ENCODE peak calls at places on chromosomes 16 and 17, in eight cellular contexts. Y is lung; M is GM12864; H is mucosa of descending colon; U is fibroblast of pulmonary artery; L is heart left ventricle; N is CD8-positive, alpha-beta T cell; F is Panc1. A is an unnamed sample.

GRCh38 chr16:30555848-30556473 is 2.2 kb downstream of the ZNF764 start:
- DNase-seq in M (no peak), F (no peak), L (no peak), Y (no peak), U (no peak), H (no peak), N (no peak), A (no peak)

GRCh38 chr17:16929281-16929680 is 42.6 kb downstream of the TNFRSF13B start:
- DNase-seq in U (no peak), N (no peak), Y (no peak), M (no peak), H (no peak), L (no peak), F (no peak), A (no peak)

GRCh38 chr16:27841911-27842310 is 221.6 kb downstream of the GSG1L start:
- DNase-seq in H (no peak), M (no peak), F (no peak), U (no peak), L (no peak), N (no peak), Y (no peak), A (no peak)

GRCh38 chr16:28298511-28298878 is 6.2 kb downstream of the SBK1 start:
- DNase-seq in N (no peak), H (no peak), M (no peak), Y (peak; percentile 50), U (no peak), F (no peak), L (no peak), A (no peak)

GRCh38 chr17:60435244-60436170 is 13.2 kb downstream of the CHCT1 start:
- DNase-seq in N (peak; percentile 58), M (no peak), F (peak; percentile 52), H (no peak), L (peak; percentile 73), U (peak; percentile 94), Y (peak; percentile 76), A (peak; percentile 59)

GRCh38 chr17:13576661-13577526 is 24.8 kb downstream of the HS3ST3A1 start:
- DNase-seq in L (no peak), Y (no peak), U (no peak), N (no peak), H (no peak), F (no peak), M (no peak), A (no peak)

GRCh38 chr16:69324013-69324531 is 6.3 kb downstream of the PDF start:
- DNase-seq in F (no peak), H (peak; percentile 84), U (no peak), M (no peak), Y (no peak), L (peak; percentile 59), N (no peak), A (no peak)

GRCh38 chr16:87000007-87000406 is 317.2 kb downstream of the C16orf95 start:
- DNase-seq in H (no peak), L (no peak), F (no peak), U (no peak), M (no peak), N (no peak), Y (no peak), A (no peak)

GRCh38 chr17:66016231-66016630 is 175.7 kb downstream of the CEP112 start:
- DNase-seq in L (no peak), M (no peak), Y (no peak), F (no peak), H (no peak), N (no peak), U (no peak), A (no peak)

GRCh38 chr17:66025551-66025950 is 166.4 kb downstream of the CEP112 start:
- DNase-seq in Y (no peak), H (no peak), M (no peak), U (peak; percentile 6), L (no peak), N (no peak), F (no peak), A (no peak)

GRCh38 chr17:66018786-66019185 is 173.1 kb downstream of the CEP112 start:
- DNase-seq in U (no peak), Y (no peak), M (no peak), L (no peak), F (no peak), N (no peak), H (no peak), A (no peak)

GRCh38 chr17:66021757-66022156 is 170.2 kb downstream of the CEP112 start:
- DNase-seq in L (no peak), Y (no peak), N (no peak), M (no peak), F (no peak), H (no peak), U (no peak), A (no peak)
- TF ChIP-seq CTCF in L (no peak), Y (no peak), N (no peak), M (peak; percentile 29), F (peak; percentile 25), H (no peak), U (no peak), A (no peak)

GRCh38 chr17:6072157-6072556 is 2.0 kb downstream of the WSCD1 start:
- DNase-seq in M (no peak), L (no peak), H (no peak), N (no peak), Y (no peak), F (no peak), U (no peak), A (no peak)

GRCh38 chr17:6072611-6073010 is 2.4 kb downstream of the WSCD1 start:
- DNase-seq in U (no peak), L (no peak), H (no peak), N (no peak), Y (no peak), M (no peak), F (no peak), A (no peak)

GRCh38 chr17:6070280-6070894 is at the start of gene WSCD1:
- DNase-seq in H (no peak), N (no peak), F (no peak), Y (no peak), L (no peak), M (no peak), U (no peak), A (no peak)

GRCh38 chr17:6070895-6071511 is 824 bp downstream of the WSCD1 start:
- DNase-seq in Y (no peak), L (peak; percentile 27), U (no peak), F (no peak), H (no peak), N (no peak), M (no peak), A (peak; percentile 61)

DNA sequence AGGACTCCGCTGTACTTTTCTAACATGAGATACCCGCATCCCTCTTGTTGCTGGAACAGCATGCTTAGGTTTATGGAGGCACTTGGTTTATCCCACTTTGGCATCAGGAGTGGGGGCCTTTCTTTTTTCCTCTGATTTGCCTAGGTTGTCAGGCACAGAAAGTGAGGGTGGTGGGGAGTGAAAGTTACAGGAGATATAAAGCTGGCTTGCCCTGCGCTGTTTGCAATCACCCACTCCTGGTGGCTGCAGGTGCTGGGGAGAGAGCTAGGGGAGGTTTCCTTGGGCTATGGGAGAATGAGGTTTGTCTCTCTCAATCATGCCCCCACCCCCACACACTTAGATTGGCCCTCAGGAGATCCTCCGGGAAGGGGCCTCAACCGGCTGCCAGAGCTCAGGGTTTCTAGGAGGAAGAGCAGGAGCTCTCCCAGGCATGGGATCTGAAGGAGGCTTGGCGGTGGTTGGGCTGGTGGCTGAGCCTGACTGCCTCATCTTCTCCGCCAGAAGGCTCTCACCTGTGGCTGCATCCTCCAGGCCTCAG is 1.4 kb downstream of the WSCD1 start:
- DNase-seq in N (no peak), F (no peak), M (no peak), U (no peak), Y (no peak), L (no peak), H (no peak), A (no peak)
- H3K4me3 ChIP-seq in N (no peak overlapping the region), F (no peak overlapping the region), M (no peak overlapping the region), U (no peak overlapping the region), Y (peak overlapping the region; percentile 41), L (no peak overlapping the region), H (no peak overlapping the region), A (peak overlapping the region; percentile 79)

DNA sequence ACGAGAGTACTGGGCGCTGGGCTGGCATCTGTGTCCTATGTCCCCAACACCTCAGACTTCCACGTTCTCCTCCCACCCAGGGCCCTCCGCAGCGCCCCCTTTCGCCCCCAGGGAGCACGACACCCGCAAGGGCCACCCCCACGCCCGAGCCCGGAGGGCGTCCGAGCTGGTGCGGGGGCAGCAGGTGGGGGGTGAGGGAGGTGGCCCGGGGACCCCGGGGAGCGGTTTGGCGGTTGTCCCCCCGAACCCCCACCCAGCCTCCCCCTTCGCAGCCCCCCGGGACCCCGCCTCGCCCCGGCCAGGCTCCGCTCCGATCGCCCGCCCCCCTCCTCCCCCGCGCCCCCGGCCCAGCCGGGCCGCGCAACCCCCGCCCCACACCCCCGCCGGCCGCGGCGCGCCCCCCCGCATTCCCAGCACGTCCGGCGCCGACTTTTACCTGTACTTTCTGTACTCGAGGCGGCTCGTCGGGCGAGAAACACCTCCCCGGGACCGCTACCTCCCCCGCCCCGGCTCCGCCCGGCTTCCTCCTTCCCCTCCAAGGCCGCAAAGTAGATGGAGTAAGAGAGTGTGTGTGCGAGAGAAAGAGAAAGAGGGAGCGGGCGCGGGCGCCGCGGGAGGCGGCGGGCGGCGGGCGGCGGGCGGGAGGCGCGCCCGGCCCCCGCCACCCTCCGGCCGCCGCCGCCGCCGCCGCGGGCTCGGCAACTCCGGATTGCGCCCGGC is 897 bp downstream of the CDYL2 start:
- DNase-seq in F (no peak), L (peak; percentile 25), H (peak; percentile 70), U (peak; percentile 27), M (no peak), N (peak; percentile 35), Y (peak; percentile 37), A (no peak)
- TF ChIP-seq CTCF in F (peak; percentile 41), L (peak; percentile 41), H (peak; percentile 23), U (peak; percentile 48), M (peak; percentile 62), N (peak; percentile 43), Y (no peak), A (peak; percentile 17)

GRCh38 chr16:12801511-12802042 is 2.1 kb downstream of the CPPED1 start:
- DNase-seq in N (no peak), Y (peak; percentile 34), F (no peak), L (peak; percentile 33), U (peak; percentile 96), H (no peak), M (peak; percentile 58), A (no peak)

GRCh38 chr16:12800751-12801308 is 2.9 kb downstream of the CPPED1 start:
- DNase-seq in L (no peak), U (no peak), Y (no peak), F (no peak), N (no peak), M (no peak), H (no peak), A (no peak)

GRCh38 chr16:12802661-12803060 is 1.0 kb downstream of the CPPED1 start:
- DNase-seq in F (no peak), Y (no peak), L (no peak), H (no peak), M (no peak), N (no peak), U (no peak), A (no peak)

GRCh38 chr16:12803203-12804093 is at the start of gene CPPED1:
- DNase-seq in F (peak; percentile 8), Y (peak; percentile 93), L (peak; percentile 94), N (peak; percentile 88), M (peak; percentile 75), H (peak; percentile 96), U (peak; percentile 95), A (peak; percentile 91)

DNA sequence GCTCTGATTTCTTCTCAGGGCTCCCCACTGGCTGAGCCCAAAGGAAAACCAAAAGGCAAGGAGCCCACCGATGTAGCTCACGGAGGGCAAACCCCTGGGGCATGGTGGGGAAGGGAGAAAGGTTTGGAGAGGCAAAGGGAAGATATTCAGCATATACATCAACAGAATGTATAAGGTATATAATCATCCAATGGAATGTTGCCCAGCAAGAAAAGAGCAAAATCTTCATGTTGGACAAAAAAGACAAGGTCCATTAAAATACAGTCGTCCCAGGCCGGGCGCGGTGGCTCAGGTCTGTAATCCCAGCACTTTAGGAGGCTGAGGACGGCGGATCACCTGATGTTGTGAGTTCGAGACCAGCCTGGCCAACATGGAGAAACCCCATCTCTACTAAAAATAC is 1.6 kb downstream of the CPPED1 start:
- DNase-seq in F (no peak), L (no peak), H (no peak), U (no peak), N (no peak), Y (no peak), M (no peak), A (no peak)
- H3K4me3 ChIP-seq in F (no peak overlapping the region), L (no peak overlapping the region), H (no peak overlapping the region), U (peak overlapping the region; percentile 33), N (no peak overlapping the region), Y (no peak overlapping the region), M (no peak overlapping the region), A (peak overlapping the region; percentile 78)